ENCODE peak calls at places on chromosomes 11 and 22, in ten cellular contexts. K is spleen; Z is GM23248; X is cardiac muscle cell; G is heart right ventricle; L is HCT116; C is naive thymus-derived CD4-positive, alpha-beta T cell; H is PC-3; W is PC-9; D is Caco-2. E is an unnamed sample.
A peak's percentile ranks its signal among the peaks of the same experiment; 100 is the strongest.

GRCh38 chr11:34240150-34240494 is 117.7 kb downstream of the ABTB2 start:
- DNase-seq in C (no peak), G (no peak), L (no peak), X (no peak), W (no peak), Z (no peak), D (no peak), K (no peak), H (no peak), E (no peak)

GRCh38 chr11:65431452-65432132 is 9.0 kb downstream of the NEAT1 start:
- DNase-seq in X (no peak), D (no peak), W (no peak), L (no peak), C (peak; percentile 57), H (no peak), Z (peak; percentile 51), K (no peak), G (no peak), E (no peak)

GRCh38 chr22:38873469-38874411 is 1.7 kb upstream of the CBX6 start:
- DNase-seq in H (peak; percentile 67), C (no peak), L (no peak), D (no peak), Z (peak; percentile 11), K (no peak), X (no peak), G (no peak), W (peak; percentile 54), E (peak; percentile 24)

GRCh38 chr11:86416494-86416893 is 41.8 kb downstream of the CCDC81 start:
- DNase-seq in G (no peak), L (no peak), K (no peak), Z (no peak), H (no peak), C (no peak), W (no peak), D (no peak), X (no peak), E (no peak)

GRCh38 chr11:24709928-24710565 is 213.2 kb downstream of the LUZP2 start:
- DNase-seq in Z (no peak), H (no peak), C (no peak), K (no peak), W (no peak), G (no peak), X (no peak), D (no peak), L (no peak), E (no peak)

GRCh38 chr22:50188356-50188755 is 2.6 kb downstream of the TRABD start:
- DNase-seq in Z (no peak), X (no peak), H (no peak), D (peak; percentile 1), W (no peak), L (no peak), K (peak; percentile 83), C (no peak), G (no peak), E (no peak)

GRCh38 chr22:35330258-35330861 is 30.7 kb downstream of the TOM1 start:
- DNase-seq in X (no peak), G (peak; percentile 87), D (no peak), H (peak; percentile 16), C (peak; percentile 43), K (peak; percentile 92), L (no peak), W (no peak), Z (peak; percentile 92), E (no peak)

GRCh38 chr11:61587951-61588695 is 7.2 kb upstream of the SYT7 start:
- DNase-seq in W (peak; percentile 79), G (peak; percentile 66), L (peak; percentile 46), D (peak; percentile 89), C (peak; percentile 69), X (peak; percentile 33), Z (peak; percentile 63), H (peak; percentile 62), K (peak; percentile 83), E (peak; percentile 97)

GRCh38 chr11:57370251-57370650 is 10.7 kb downstream of the PRG3 start:
- DNase-seq in L (no peak), H (peak; percentile 61), X (no peak), K (no peak), W (no peak), G (no peak), Z (peak; percentile 91), D (no peak), C (no peak), E (no peak)

GRCh38 chr22:17239156-17239701 is 20.0 kb upstream of the ADA2 start:
- DNase-seq in D (no peak), L (no peak), K (no peak), H (no peak), G (no peak), Z (no peak), C (no peak), X (no peak), W (no peak), E (no peak)

GRCh38 chr11:65181569-65182257 is at the start of gene CAPN1:
- DNase-seq in X (peak; percentile 82), Z (peak; percentile 88), H (peak; percentile 98), C (peak; percentile 50), G (peak; percentile 82), K (peak; percentile 92), L (peak; percentile 87), W (peak; percentile 96), D (peak; percentile 88), E (peak; percentile 92)

GRCh38 chr11:43868852-43869567 is 11.6 kb upstream of the ALKBH3 start:
- DNase-seq in Z (peak; percentile 92), C (no peak), H (peak; percentile 39), L (no peak), X (no peak), K (no peak), W (no peak), G (no peak), D (no peak), E (no peak)

GRCh38 chr11:62928011-62928410 is 6.8 kb upstream of the CHRM1 start:
- DNase-seq in Z (no peak), H (no peak), X (no peak), C (no peak), L (no peak), D (no peak), K (peak; percentile 16), G (no peak), W (no peak), E (peak; percentile 54)
- H3K27me3 ChIP-seq in Z (peaks cover 10% of the 10 kb centered on the region), H (peaks cover 7% of the 10 kb centered on the region), X (peaks cover 45% of the 10 kb centered on the region), C (no peaks in the 10 kb centered on the region), L (no peaks in the 10 kb centered on the region), D (no peaks in the 10 kb centered on the region), K (peaks cover 74% of the 10 kb centered on the region), G (peaks cover 75% of the 10 kb centered on the region), W (peaks cover 58% of the 10 kb centered on the region), E (peaks cover 49% of the 10 kb centered on the region)

DNA sequence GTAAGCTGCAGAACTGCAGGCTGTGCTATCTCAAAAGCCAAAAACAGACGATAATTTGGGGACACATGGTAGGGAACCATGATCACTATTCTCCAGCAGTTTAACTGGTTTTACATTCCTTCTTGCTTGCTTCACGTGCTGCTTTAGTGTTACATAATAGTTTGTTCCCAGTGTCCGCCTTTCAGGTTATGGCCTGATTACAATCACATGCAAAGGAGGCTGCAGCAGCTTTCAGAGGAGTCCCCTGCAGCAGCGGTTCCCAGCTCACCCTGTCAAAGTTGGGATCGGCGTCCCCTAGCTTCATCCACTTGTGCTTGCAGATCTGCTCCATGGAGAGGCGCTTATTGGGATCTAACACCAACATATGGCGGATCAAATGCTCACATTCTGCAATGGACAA is 39.2 kb upstream of the APOA1 start:
- DNase-seq in H (no peak), W (no peak), Z (no peak), C (no peak), D (peak; percentile 74), G (no peak), K (no peak), L (no peak), X (no peak), E (no peak)
- H3K36me3 ChIP-seq in H (peaks cover 14% of the 10 kb centered on the region), W (no peaks in the 10 kb centered on the region), Z (no peaks in the 10 kb centered on the region), C (peaks cover 47% of the 10 kb centered on the region), D (peaks cover 3% of the 10 kb centered on the region), G (peaks cover 10% of the 10 kb centered on the region), K (peaks cover 43% of the 10 kb centered on the region), L (peaks cover 22% of the 10 kb centered on the region), X (peaks cover 24% of the 10 kb centered on the region), E (peaks cover 7% of the 10 kb centered on the region)

GRCh38 chr11:118705111-118705741 is 25.8 kb upstream of the TREH start:
- DNase-seq in L (no peak), W (no peak), H (no peak), X (no peak), Z (no peak), K (no peak), D (no peak), G (no peak), C (peak; percentile 64), E (no peak)
- H3K4me3 ChIP-seq in L (no peak overlapping the region), W (no peak overlapping the region), H (no peak overlapping the region), X (no peak overlapping the region), Z (no peak overlapping the region), K (no peak overlapping the region), D (no peak overlapping the region), G (no peak overlapping the region), C (no peak overlapping the region), E (no peak overlapping the region)

DNA sequence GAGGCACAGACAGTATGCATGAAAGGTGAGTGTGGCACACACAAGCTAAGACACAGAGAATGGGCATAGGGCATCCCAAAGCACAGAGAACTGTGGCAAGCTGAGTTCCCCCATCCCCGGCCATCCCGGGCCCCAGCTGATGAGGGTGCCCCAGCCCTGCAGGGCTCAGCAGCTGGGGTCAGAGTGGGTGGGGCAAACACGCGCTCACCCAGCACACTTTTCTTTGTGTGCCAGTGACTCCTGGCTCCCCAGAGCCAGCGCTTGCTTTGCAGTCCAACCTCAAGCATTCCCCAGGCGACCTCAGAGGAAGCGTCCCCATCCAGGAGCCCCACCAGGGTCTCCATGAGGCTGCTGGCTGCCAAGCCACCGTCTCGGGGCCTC is 4.7 kb upstream of the SYT8 start:
- DNase-seq in X (no peak), Z (no peak), H (no peak), K (no peak), C (no peak), G (peak; percentile 3), L (no peak), D (no peak), W (peak; percentile 45), E (no peak)
- H3K27me3 ChIP-seq in X (no peaks in the 10 kb centered on the region), Z (no peaks in the 10 kb centered on the region), H (no peaks in the 10 kb centered on the region), K (peaks cover 2% of the 10 kb centered on the region), C (no peaks in the 10 kb centered on the region), G (peaks cover 33% of the 10 kb centered on the region), L (no peaks in the 10 kb centered on the region), D (no peaks in the 10 kb centered on the region), W (no peaks in the 10 kb centered on the region), E (no peaks in the 10 kb centered on the region)

GRCh38 chr11:71498091-71498490 is 29.0 kb upstream of the KRTAP5-7 start:
- DNase-seq in W (no peak), G (no peak), X (no peak), H (no peak), L (no peak), D (no peak), Z (no peak), K (peak; percentile 31), C (no peak), E (no peak)
- H3K36me3 ChIP-seq in W (peaks cover 56% of the 10 kb centered on the region), G (peaks cover 52% of the 10 kb centered on the region), X (peaks cover 9% of the 10 kb centered on the region), H (peaks cover 36% of the 10 kb centered on the region), L (peaks cover 12% of the 10 kb centered on the region), D (peaks cover 11% of the 10 kb centered on the region), Z (peaks cover 18% of the 10 kb centered on the region), K (peaks cover 88% of the 10 kb centered on the region), C (peaks cover 89% of the 10 kb centered on the region), E (no peaks in the 10 kb centered on the region)

GRCh38 chr11:16603245-16603644 is 135.2 kb upstream of the C11orf58 start:
- DNase-seq in H (no peak), X (no peak), G (peak; percentile 34), Z (no peak), L (no peak), D (no peak), C (no peak), K (no peak), W (no peak), E (peak; percentile 34)
- H3K4me3 ChIP-seq in H (no peak overlapping the region), X (no peak overlapping the region), G (no peak overlapping the region), Z (no peak overlapping the region), L (no peak overlapping the region), D (no peak overlapping the region), C (no peak overlapping the region), K (no peak overlapping the region), W (no peak overlapping the region), E (no peak overlapping the region)

E was measured in H7.